ENCODE peak calls at places on chromosome 4, in eight cellular contexts. H is stomach, N is HepG2, P is HCT116, X is SK-N-SH, W is GM23338, J is H1, M is GM12878. S is an unnamed sample.

GRCh38 chr4:123323998-123324397 is 72.6 kb upstream of the SPRY1 start:
- DNase-seq in H (no peak), N (no peak), P (no peak), X (no peak), W (no peak), J (no peak), M (no peak), S (no peak)

GRCh38 chr4:17912011-17912410 is 101.2 kb downstream of the NCAPG start:
- DNase-seq in H (no peak), N (no peak), P (no peak), X (no peak), W (no peak), J (no peak), M (no peak), S (no peak)

GRCh38 chr4:153519677-153520076 is 53.5 kb downstream of the TMEM131L start:
- DNase-seq in H (no peak), N (no peak), P (no peak), X (no peak), W (no peak), J (no peak), M (no peak), S (no peak)

GRCh38 chr4:17352357-17352756 is 159.5 kb downstream of the QDPR start:
- DNase-seq in H (no peak), N (no peak), P (no peak), X (no peak), W (no peak), J (no peak), M (no peak), S (no peak)

GRCh38 chr4:139857021-139857420 is 191.4 kb downstream of the MGST2 start:
- DNase-seq in H (no peak), N (peak; percentile 77), P (no peak), X (peak; percentile 75), W (no peak), J (no peak), M (no peak), S (no peak)

GRCh38 chr4:7998447-7998846 is 58.8 kb upstream of the AFAP1 start:
- DNase-seq in H (no peak), N (no peak), P (no peak), X (no peak), W (no peak), J (no peak), M (no peak), S (no peak)

GRCh38 chr4:132646186-132646585 is 502.9 kb upstream of the PCDH10 start:
- DNase-seq in H (no peak), N (no peak), P (no peak), X (no peak), W (no peak), J (no peak), M (peak; percentile 44), S (no peak)

GRCh38 chr4:15413010-15413622 is 14.7 kb upstream of the C1QTNF7 start:
- DNase-seq in H (no peak), N (no peak), P (no peak), X (no peak), W (no peak), J (no peak), M (no peak), S (no peak)

GRCh38 chr4:180688480-180688879 is 1554.7 kb upstream of the TENM3 start:
- DNase-seq in H (no peak), N (no peak), P (no peak), X (no peak), W (no peak), J (no peak), M (no peak), S (no peak)

GRCh38 chr4:67456577-67457196 is 88.6 kb downstream of the CENPC start:
- DNase-seq in H (no peak), N (no peak), P (no peak), X (no peak), W (peak; percentile 39), J (no peak), M (no peak), S (no peak)

GRCh38 chr4:126938023-126938422 is 694.7 kb upstream of the INTU start:
- DNase-seq in H (no peak), N (no peak), P (no peak), X (no peak), W (no peak), J (no peak), M (no peak), S (no peak)

GRCh38 chr4:72531768-72532290 is 37.2 kb downstream of the ADAMTS3 start:
- DNase-seq in H (no peak), N (no peak), P (no peak), X (no peak), W (no peak), J (no peak), M (no peak), S (no peak)

GRCh38 chr4:152606800-152607577 is 71.1 kb upstream of the FBXW7 start:
- DNase-seq in H (no peak), N (no peak), P (no peak), X (peak; percentile 18), W (peak; percentile 51), J (peak; percentile 43), M (no peak), S (no peak)

GRCh38 chr4:185219551-185220344 is 10.3 kb downstream of the SNX25 start:
- DNase-seq in H (no peak), N (no peak), P (no peak), X (no peak), W (no peak), J (no peak), M (no peak), S (no peak)

GRCh38 chr4:120085705-120086104 is 19.1 kb upstream of the MAD2L1 start:
- DNase-seq in H (no peak), N (no peak), P (no peak), X (no peak), W (no peak), J (no peak), M (no peak), S (no peak)

GRCh38 chr4:73454920-73455319 is 18.9 kb downstream of the AFP start:
- DNase-seq in H (no peak), N (no peak), P (no peak), X (no peak), W (no peak), J (no peak), M (no peak), S (no peak)

GRCh38 chr4:156322592-156322991 is 368.9 kb upstream of the CTSO start:
- DNase-seq in H (no peak), N (no peak), P (peak; percentile 4), X (no peak), W (no peak), J (no peak), M (no peak), S (no peak)

DNA sequence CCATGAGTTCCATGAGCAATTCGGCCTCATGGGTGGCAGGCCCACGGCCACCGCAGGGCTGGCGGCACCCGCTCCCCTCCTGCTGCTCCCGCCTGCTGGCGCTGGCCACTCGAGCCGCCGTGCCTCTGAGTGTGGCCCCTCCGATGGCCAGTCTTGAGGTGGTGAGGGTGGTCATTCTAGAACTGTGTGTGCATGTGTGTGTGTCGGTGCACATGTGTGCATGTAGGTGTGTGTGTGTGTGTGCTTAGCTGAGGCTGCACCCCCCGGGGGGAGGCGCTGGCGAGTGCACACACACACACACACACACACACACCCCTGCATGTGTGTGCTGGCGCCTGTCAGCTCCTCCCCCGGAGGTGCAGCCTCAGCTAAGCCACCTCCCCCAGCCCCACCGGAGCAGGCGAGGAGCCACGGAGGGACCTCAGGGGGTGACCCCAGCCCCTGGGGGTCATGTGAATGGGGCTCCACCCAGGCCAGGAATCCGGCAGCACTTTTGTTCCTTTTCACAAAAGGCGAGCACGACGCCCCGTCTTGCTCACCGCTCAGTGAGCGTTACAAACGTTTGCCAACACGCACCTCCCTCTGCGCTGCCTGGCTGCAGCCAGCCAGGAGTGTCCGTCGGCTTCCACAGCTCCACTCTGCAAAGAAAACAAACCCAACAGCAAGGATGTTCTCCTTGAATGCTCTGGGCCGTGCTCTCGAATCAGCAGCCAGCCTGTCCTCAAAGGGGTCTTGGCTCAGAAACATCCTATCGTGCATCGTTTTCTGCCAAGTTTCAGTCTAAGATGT is 29.9 kb downstream of the FGFRL1 start:
- DNase-seq in H (peak; percentile 43), N (no peak), P (no peak), X (no peak), W (no peak), J (no peak), M (no peak), S (no peak)
- H3K4me3 ChIP-seq in H (no peak overlapping the region), N (no peak overlapping the region), P (peak overlapping the region; percentile 33), X (no peak overlapping the region), W (no peak overlapping the region), J (no peak overlapping the region), M (no peak overlapping the region), S (no peak overlapping the region)

GRCh38 chr4:11480683-11481082 is 52.0 kb upstream of the HS3ST1 start:
- DNase-seq in H (no peak), N (no peak), P (no peak), X (no peak), W (no peak), J (no peak), M (no peak), S (no peak)
- TF ChIP-seq POLR2AphosphoS5 in H (no peak), N (no peak), P (no peak), X (no peak), W (no peak), J (no peak), M (no peak), S (no peak)

GRCh38 chr4:188041721-188042120 is 46.1 kb downstream of the ZFP42 start:
- DNase-seq in H (no peak), N (no peak), P (no peak), X (no peak), W (no peak), J (no peak), M (no peak), S (no peak)

GRCh38 chr4:188037003-188037713 is 41.6 kb downstream of the ZFP42 start:
- DNase-seq in H (no peak), N (no peak), P (no peak), X (no peak), W (no peak), J (no peak), M (no peak), S (no peak)

GRCh38 chr4:188042191-188042590 is 46.6 kb downstream of the ZFP42 start:
- DNase-seq in H (no peak), N (no peak), P (no peak), X (no peak), W (no peak), J (no peak), M (no peak), S (no peak)
- H3K4me3 ChIP-seq in H (no peak overlapping the region), N (no peak overlapping the region), P (no peak overlapping the region), X (no peak overlapping the region), W (no peak overlapping the region), J (no peak overlapping the region), M (no peak overlapping the region), S (no peak overlapping the region)

GRCh38 chr4:157357887-157358286 is 137.4 kb downstream of the GRIA2 start:
- DNase-seq in H (no peak), N (no peak), P (no peak), X (no peak), W (no peak), J (no peak), M (no peak), S (no peak)
- TF ChIP-seq POLR2AphosphoS5 in H (no peak), N (no peak), P (no peak), X (no peak), W (no peak), J (no peak), M (no peak), S (no peak)

GRCh38 chr4:158810487-158811215 is 41.8 kb downstream of the FNIP2 start:
- DNase-seq in H (peak; percentile 58), N (no peak), P (peak; percentile 8), X (no peak), W (no peak), J (no peak), M (no peak), S (peak; percentile 53)
- H3K4me3 ChIP-seq in H (no peak overlapping the region), N (no peak overlapping the region), P (no peak overlapping the region), X (peak overlapping the region; percentile 26), W (no peak overlapping the region), J (no peak overlapping the region), M (no peak overlapping the region), S (no peak overlapping the region)

GRCh38 chr4:5900844-5901243 is 8.0 kb upstream of the CRMP1 start:
- DNase-seq in H (no peak), N (no peak), P (no peak), X (no peak), W (no peak), J (no peak), M (no peak), S (no peak)
- TF ChIP-seq POLR2AphosphoS5 in H (no peak), N (no peak), P (no peak), X (no peak), W (no peak), J (no peak), M (no peak), S (no peak)